ENCODE peak calls at places on chromosomes 13 and 19, in nine cellular contexts. F is iPS-NIHi11; L is EL; T is WTC11; V is stimulated activated CD4-positive, alpha-beta T cell treated with anti-CD3 and anti-CD28 coated beads, Interleukin-1b, Interleukin-23, amount 100 ng/mL, for 1 hour; S is activated CD4-positive, alpha-beta T cell treated with anti-CD3 and anti-CD28 coated beads, Interleukin-2, amount 50 U/mL, for 48 hours; Y is anterior cingulate cortex; R is uterus; U is dermis microvascular lymphatic vessel endothelial cell. G is an unnamed sample.

GRCh38 chr19:53158119-53158656 is 665 bp downstream of the ZNF347 start:
- DNase-seq in U (no peak), S (peak), F (peak), R (peak), L (peak), T (peak), Y (peak), V (no peak), G (peak)

GRCh38 chr19:14577264-14577663 is 5.4 kb upstream of the NDUFB7 start:
- DNase-seq in T (no peak), F (no peak), L (no peak), V (no peak), R (no peak), S (no peak), Y (no peak), U (no peak), G (no peak)

GRCh38 chr19:860481-861098 is 1.1 kb downstream of the CFD start:
- DNase-seq in Y (no peak), F (peak), V (peak), T (peak), S (peak), L (peak), R (no peak), U (no peak), G (peak)

GRCh38 chr13:47499358-47500150 is 501.5 kb downstream of the SUCLA2 start:
- DNase-seq in U (no peak), V (no peak), S (no peak), R (no peak), F (no peak), T (no peak), Y (no peak), L (peak), G (peak)

GRCh38 chr13:114067381-114067885 is 65.0 kb downstream of the RASA3 start:
- DNase-seq in U (no peak), R (no peak), T (no peak), L (peak), Y (no peak), F (no peak), S (peak), V (no peak), G (no peak)

GRCh38 chr19:36244066-36244465 is 29.2 kb downstream of the ZNF146 start:
- DNase-seq in S (no peak), L (no peak), F (no peak), R (no peak), V (no peak), Y (no peak), T (peak), U (no peak), G (no peak)

GRCh38 chr13:25276748-25277147 is 10.5 kb downstream of the MTMR6 start:
- DNase-seq in Y (no peak), U (no peak), L (peak), F (no peak), T (no peak), S (no peak), V (no peak), R (no peak), G (peak)

GRCh38 chr13:44818428-44818827 is 170.8 kb downstream of the NUFIP1 start:
- DNase-seq in F (peak), R (no peak), U (no peak), T (no peak), S (no peak), L (peak), Y (no peak), V (no peak), G (peak)

GRCh38 chr13:21673592-21674270 is 2.9 kb downstream of the FGF9 start:
- DNase-seq in F (peak), T (peak), U (no peak), V (no peak), S (no peak), Y (peak), L (peak), R (no peak), G (peak)

GRCh38 chr19:1264801-1265610 is 4.1 kb upstream of the CIRBP start:
- DNase-seq in S (no peak), F (no peak), U (no peak), V (no peak), Y (no peak), T (peak), L (peak), R (peak), G (peak)

GRCh38 chr19:53394522-53394973 is 401 bp upstream of the ZNF765 start:
- DNase-seq in R (peak), Y (peak), T (peak), S (no peak), L (peak), V (no peak), F (peak), U (no peak), G (peak)

GRCh38 chr13:50334092-50334778 is 319.0 kb downstream of the KCNRG start:
- DNase-seq in Y (no peak), U (no peak), R (no peak), T (no peak), F (no peak), L (no peak), V (no peak), S (no peak), G (no peak)

GRCh38 chr13:26967119-26968038 is 204.2 kb downstream of the USP12 start:
- DNase-seq in S (no peak), V (no peak), L (no peak), R (no peak), F (no peak), T (no peak), U (no peak), Y (no peak), G (no peak)

GRCh38 chr13:105894711-105895110 is 640.8 kb downstream of the EFNB2 start:
- DNase-seq in Y (no peak), T (no peak), L (no peak), F (no peak), U (no peak), S (no peak), R (no peak), V (no peak), G (no peak)

GRCh38 chr19:46571495-46571894 is 29.6 kb upstream of the CALM3 start:
- DNase-seq in T (peak), Y (no peak), R (no peak), L (no peak), U (no peak), F (peak), S (no peak), V (no peak), G (peak)

GRCh38 chr19:1394252-1395193 is 6.8 kb downstream of the GAMT start:
- DNase-seq in F (no peak), T (no peak), L (no peak), S (no peak), V (no peak), Y (peak), R (no peak), U (no peak), G (no peak)

GRCh38 chr19:45768644-45769053 is 403 bp downstream of the SIX5 start:
- DNase-seq in R (no peak), Y (no peak), L (peak), S (peak), U (no peak), V (no peak), F (no peak), T (peak), G (peak)

GRCh38 chr13:34867590-34867989 is 74.5 kb upstream of the NBEA start:
- DNase-seq in S (no peak), Y (no peak), R (no peak), F (no peak), V (no peak), L (peak), U (no peak), T (no peak), G (peak)

GRCh38 chr19:49430678-49431329 is 5.6 kb downstream of the GFY start:
- DNase-seq in U (no peak), T (no peak), F (no peak), S (peak), Y (peak), R (no peak), L (no peak), V (no peak), G (no peak)

GRCh38 chr19:16628984-16629691 is 1.1 kb upstream of the MED26 start:
- DNase-seq in U (no peak), V (no peak), R (peak), T (no peak), L (peak), Y (no peak), F (no peak), S (no peak), G (peak)

GRCh38 chr13:51193387-51193786 is 28.8 kb upstream of the FAM124A start:
- DNase-seq in Y (no peak), R (no peak), T (no peak), U (no peak), L (no peak), V (no peak), S (no peak), F (no peak), G (no peak)

GRCh38 chr13:20403826-20404225 is 121.8 kb downstream of the CRYL1 start:
- DNase-seq in T (no peak), R (no peak), U (no peak), L (no peak), S (no peak), Y (no peak), F (peak), V (no peak), G (no peak)

GRCh38 chr19:41941410-41942202 is 13.4 kb upstream of the ERFL start:
- DNase-seq in U (no peak), L (no peak), S (no peak), F (no peak), T (no peak), Y (no peak), V (no peak), R (no peak), G (no peak)

GRCh38 chr13:29892149-29892548 is 41.7 kb upstream of the UBL3 start:
- DNase-seq in S (no peak), Y (peak), R (no peak), F (no peak), V (no peak), T (no peak), U (no peak), L (no peak), G (no peak)

GRCh38 chr19:3409346-3410064 is 43.1 kb downstream of the NFIC start:
- DNase-seq in L (no peak), S (no peak), T (no peak), V (no peak), U (peak), F (no peak), R (peak), Y (no peak), G (no peak)

GRCh38 chr13:25085125-25085742 is 10.7 kb upstream of the PABPC3 start:
- DNase-seq in Y (peak), L (peak), T (peak), S (no peak), U (peak), V (no peak), F (peak), R (no peak), G (peak)

GRCh38 chr13:88022826-88023225 is 351.7 kb downstream of the SLITRK5 start:
- DNase-seq in L (no peak), V (no peak), S (no peak), Y (no peak), F (no peak), T (no peak), U (no peak), R (no peak), G (no peak)

GRCh38 chr13:103517768-103518102 is 451.5 kb upstream of the SLC10A2 start:
- DNase-seq in L (no peak), R (no peak), T (no peak), F (no peak), S (no peak), V (no peak), U (no peak), Y (no peak), G (no peak)

GRCh38 chr19:56348289-56348877 is 33.7 kb upstream of the ZSCAN5A start:
- DNase-seq in L (peak), U (no peak), V (no peak), F (no peak), Y (no peak), T (peak), R (no peak), S (peak), G (peak)

GRCh38 chr13:48782429-48782840 is 128.7 kb downstream of the CYSLTR2 start:
- DNase-seq in L (no peak), R (no peak), S (no peak), Y (no peak), F (no peak), T (no peak), U (peak), V (no peak), G (no peak)

GRCh38 chr19:11361037-11361770 is 6.0 kb downstream of the PLPPR2 start:
- DNase-seq in U (peak), F (peak), V (no peak), Y (no peak), L (no peak), R (no peak), S (peak), T (peak), G (no peak)

GRCh38 chr13:97395437-97396136 is 38.4 kb upstream of the RAP2A start:
- DNase-seq in S (no peak), L (peak), Y (no peak), F (no peak), U (no peak), R (no peak), T (no peak), V (no peak), G (peak)

G was measured in iris pigment epithelial cell.